ENCODE peak calls at places on chromosomes 5 and 9, in four cellular contexts. One of them, this sample, is unnamed.

GRCh38 chr9:113155911-113156559 is 5.2 kb downstream of the SLC31A2 start:
- DNase-seq in tibial nerve: no peak
- DNase-seq in K562: no peak
- DNase-seq in ovary: no peak
- DNase-seq in this sample: no peak

GRCh38 chr5:90718387-90718786 is 159.8 kb downstream of the ADGRV1 start:
- DNase-seq in ovary: no peak
- DNase-seq in tibial nerve: no peak
- DNase-seq in K562: no peak
- DNase-seq in this sample: no peak

GRCh38 chr5:132363431-132364112 is 5.9 kb upstream of the SLC22A5 start:
- DNase-seq in tibial nerve: peak; percentile 77
- DNase-seq in ovary: no peak
- DNase-seq in K562: peak; percentile 50
- DNase-seq in this sample: peak; percentile 86

GRCh38 chr5:41983284-41983683 is 58.2 kb downstream of the FBXO4 start:
- DNase-seq in tibial nerve: no peak
- DNase-seq in K562: no peak
- DNase-seq in ovary: no peak
- DNase-seq in this sample: no peak

GRCh38 chr5:144183254-144183889 is 12.7 kb downstream of the KCTD16 start:
- DNase-seq in ovary: no peak
- DNase-seq in K562: peak; percentile 20
- DNase-seq in tibial nerve: no peak
- DNase-seq in this sample: no peak

GRCh38 chr5:36875789-36876388 is 680 bp upstream of the NIPBL start:
- DNase-seq in tibial nerve: peak; percentile 66
- DNase-seq in K562: peak; percentile 72
- DNase-seq in ovary: peak; percentile 83
- DNase-seq in this sample: peak; percentile 83

GRCh38 chr9:1929722-1930621 is 85.2 kb upstream of the SMARCA2 start:
- DNase-seq in ovary: no peak
- DNase-seq in K562: no peak
- DNase-seq in tibial nerve: no peak
- DNase-seq in this sample: no peak

GRCh38 chr5:176695073-176695472 is 47.8 kb downstream of the TSPAN17 start:
- DNase-seq in ovary: no peak
- DNase-seq in tibial nerve: no peak
- DNase-seq in K562: no peak
- DNase-seq in this sample: no peak

GRCh38 chr5:67493676-67494075 is 297.1 kb upstream of the CD180 start:
- DNase-seq in ovary: no peak
- DNase-seq in K562: no peak
- DNase-seq in tibial nerve: no peak
- DNase-seq in this sample: peak; percentile 27

GRCh38 chr9:99832558-99832864 is 10.8 kb downstream of the NR4A3 start:
- DNase-seq in ovary: no peak
- DNase-seq in tibial nerve: no peak
- DNase-seq in K562: no peak
- DNase-seq in this sample: no peak

GRCh38 chr5:32489791-32490581 is 45.4 kb upstream of the ZFR start:
- DNase-seq in K562: peak; percentile 78
- DNase-seq in tibial nerve: peak; percentile 90
- DNase-seq in ovary: peak; percentile 91
- DNase-seq in this sample: peak; percentile 86

GRCh38 chr5:98402130-98402529 is 371.3 kb upstream of the RGMB start:
- DNase-seq in tibial nerve: no peak
- DNase-seq in ovary: no peak
- DNase-seq in K562: no peak
- DNase-seq in this sample: no peak

GRCh38 chr5:95940758-95941682 is 20.6 kb downstream of the ELL2 start:
- DNase-seq in tibial nerve: no peak
- DNase-seq in K562: no peak
- DNase-seq in ovary: no peak
- DNase-seq in this sample: no peak

GRCh38 chr9:93479726-93480125 is 26.3 kb upstream of the FAM120AOS start:
- DNase-seq in ovary: no peak
- DNase-seq in K562: no peak
- DNase-seq in tibial nerve: peak; percentile 12
- DNase-seq in this sample: no peak

GRCh38 chr9:79581794-79582193 is 10.0 kb downstream of the TLE4 start:
- DNase-seq in K562: no peak
- DNase-seq in ovary: no peak
- DNase-seq in tibial nerve: no peak
- DNase-seq in this sample: no peak

GRCh38 chr5:167801999-167802398 is 489.4 kb upstream of the WWC1 start:
- DNase-seq in K562: no peak
- DNase-seq in ovary: no peak
- DNase-seq in tibial nerve: no peak
- DNase-seq in this sample: no peak

GRCh38 chr9:102842421-102842820 is 152.7 kb upstream of the CYLC2 start:
- DNase-seq in ovary: no peak
- DNase-seq in tibial nerve: no peak
- DNase-seq in K562: no peak
- DNase-seq in this sample: no peak

GRCh38 chr5:32098291-32098690 is 75.8 kb downstream of the GOLPH3 start:
- DNase-seq in tibial nerve: no peak
- DNase-seq in K562: no peak
- DNase-seq in ovary: no peak
- DNase-seq in this sample: peak; percentile 39

GRCh38 chr5:89520771-89521170 is 637.8 kb upstream of the MEF2C start:
- DNase-seq in tibial nerve: no peak
- DNase-seq in ovary: no peak
- DNase-seq in K562: no peak
- DNase-seq in this sample: no peak

GRCh38 chr5:14193496-14193895 is 50.4 kb downstream of the TRIO start:
- DNase-seq in tibial nerve: no peak
- DNase-seq in ovary: no peak
- DNase-seq in K562: no peak
- DNase-seq in this sample: no peak

GRCh38 chr5:146620031-146620662 is 104.2 kb upstream of the GPR151 start:
- DNase-seq in ovary: no peak
- DNase-seq in tibial nerve: no peak
- DNase-seq in K562: no peak
- DNase-seq in this sample: no peak

GRCh38 chr5:158660726-158661125 is 439.0 kb downstream of the EBF1 start:
- DNase-seq in tibial nerve: no peak
- DNase-seq in ovary: no peak
- DNase-seq in K562: no peak
- DNase-seq in this sample: no peak

GRCh38 chr9:74783408-74783807 is 104.3 kb downstream of the TRPM6 start:
- DNase-seq in K562: no peak
- DNase-seq in ovary: no peak
- DNase-seq in tibial nerve: no peak
- DNase-seq in this sample: no peak

DNA sequence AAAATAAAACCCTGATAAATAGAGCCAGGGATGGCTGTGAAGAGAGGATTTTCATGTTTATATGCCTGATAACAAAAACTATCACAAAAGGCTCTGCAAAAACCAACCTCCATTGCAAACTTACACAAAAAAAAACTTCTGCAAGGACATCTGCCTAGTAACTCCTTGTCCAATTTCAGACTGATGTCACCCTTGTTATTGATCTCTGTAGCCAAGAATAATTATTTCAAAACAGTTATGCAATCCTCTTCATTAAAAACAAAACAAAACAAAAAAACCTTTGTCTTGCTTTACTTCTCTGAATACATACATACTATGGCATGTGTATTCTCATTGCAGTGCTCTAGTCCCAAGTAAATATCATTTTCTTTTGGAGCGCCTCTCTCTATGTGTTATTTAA is 49.7 kb downstream of the PHAX start:
- DNase-seq in tibial nerve: no peak
- DNase-seq in ovary: no peak
- DNase-seq in K562: no peak
- DNase-seq in this sample: no peak
- H3K4me3 ChIP-seq in tibial nerve: no peak overlapping the region
- H3K4me3 ChIP-seq in ovary: no peak overlapping the region
- H3K4me3 ChIP-seq in K562: no peak overlapping the region
- H3K4me3 ChIP-seq in this sample: no peak overlapping the region

GRCh38 chr9:121735065-121735791 is 83.8 kb downstream of the DAB2IP start:
- DNase-seq in ovary: no peak
- DNase-seq in tibial nerve: no peak
- DNase-seq in K562: peak; percentile 34
- DNase-seq in this sample: no peak

GRCh38 chr9:121736147-121736721 is 84.8 kb downstream of the DAB2IP start:
- DNase-seq in ovary: peak; percentile 92
- DNase-seq in tibial nerve: peak; percentile 60
- DNase-seq in K562: peak; percentile 60
- DNase-seq in this sample: peak; percentile 59

GRCh38 chr9:121734465-121734864 is 83.0 kb downstream of the DAB2IP start:
- DNase-seq in ovary: no peak
- DNase-seq in K562: no peak
- DNase-seq in tibial nerve: no peak
- DNase-seq in this sample: no peak

GRCh38 chr9:121736964-121737462 is 85.6 kb downstream of the DAB2IP start:
- DNase-seq in tibial nerve: peak; percentile 45
- DNase-seq in K562: peak; percentile 84
- DNase-seq in ovary: peak; percentile 72
- DNase-seq in this sample: peak; percentile 78

GRCh38 chr9:121735792-121736130 is 84.3 kb downstream of the DAB2IP start:
- DNase-seq in K562: no peak
- DNase-seq in ovary: no peak
- DNase-seq in tibial nerve: no peak
- DNase-seq in this sample: no peak
- H3K4me1 ChIP-seq in K562: no peaks in the 10 kb centered on the region
- H3K4me1 ChIP-seq in ovary: peaks cover 52% of the 10 kb centered on the region
- H3K4me1 ChIP-seq in tibial nerve: peaks cover 75% of the 10 kb centered on the region
- H3K4me1 ChIP-seq in this sample: peaks cover 25% of the 10 kb centered on the region

GRCh38 chr9:133768371-133768858 is 30.3 kb upstream of the SARDH start:
- DNase-seq in K562: no peak
- DNase-seq in tibial nerve: no peak
- DNase-seq in ovary: peak; percentile 18
- DNase-seq in this sample: peak; percentile 10

GRCh38 chr9:133769511-133770075 is 31.4 kb upstream of the SARDH start:
- DNase-seq in ovary: peak; percentile 18
- DNase-seq in K562: no peak
- DNase-seq in tibial nerve: no peak
- DNase-seq in this sample: no peak

GRCh38 chr9:133767625-133768024 is 29.5 kb upstream of the SARDH start:
- DNase-seq in ovary: no peak
- DNase-seq in K562: no peak
- DNase-seq in tibial nerve: no peak
- DNase-seq in this sample: no peak

GRCh38 chr9:133770076-133770777 is 32.1 kb upstream of the SARDH start:
- DNase-seq in K562: no peak
- DNase-seq in tibial nerve: no peak
- DNase-seq in ovary: peak; percentile 34
- DNase-seq in this sample: no peak

GRCh38 chr9:133768859-133769510 is 30.8 kb upstream of the SARDH start:
- DNase-seq in ovary: peak; percentile 28
- DNase-seq in tibial nerve: no peak
- DNase-seq in K562: peak; percentile 55
- DNase-seq in this sample: peak; percentile 60
- TF ChIP-seq POLR2A in ovary: no peak
- TF ChIP-seq POLR2A in tibial nerve: no peak
- TF ChIP-seq POLR2A in K562: no peak
- TF ChIP-seq POLR2A in this sample: no peak

GRCh38 chr9:86546712-86547111 is 192.5 kb upstream of the TUT7 start:
- DNase-seq in K562: no peak
- DNase-seq in tibial nerve: no peak
- DNase-seq in ovary: no peak
- DNase-seq in this sample: no peak
- H3K4me3 ChIP-seq in K562: no peak overlapping the region
- H3K4me3 ChIP-seq in tibial nerve: no peak overlapping the region
- H3K4me3 ChIP-seq in ovary: no peak overlapping the region
- H3K4me3 ChIP-seq in this sample: no peak overlapping the region

DNA sequence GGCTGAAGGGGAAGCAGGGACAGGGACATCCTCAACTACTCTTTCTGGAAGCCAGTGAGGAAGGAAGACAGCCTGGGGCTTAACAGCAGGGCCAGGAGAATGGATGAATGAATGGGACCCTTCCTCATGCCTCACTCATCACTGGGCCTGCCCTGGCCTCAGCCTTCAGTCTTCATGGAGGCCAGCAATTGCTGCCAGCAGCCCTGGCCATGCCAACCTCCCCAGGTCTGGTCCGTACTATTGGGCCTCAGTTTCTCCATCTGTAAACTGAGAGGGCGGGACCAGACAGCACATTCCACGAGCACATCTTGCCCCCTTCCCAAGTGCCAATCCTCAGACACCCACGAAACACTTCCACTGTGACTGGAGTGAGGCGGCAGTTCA is 1.1 kb upstream of the RALGDS start:
- DNase-seq in K562: no peak
- DNase-seq in ovary: no peak
- DNase-seq in tibial nerve: no peak
- DNase-seq in this sample: no peak
- H3K4me1 ChIP-seq in K562: peaks cover 59% of the 10 kb centered on the region
- H3K4me1 ChIP-seq in ovary: peaks cover 42% of the 10 kb centered on the region
- H3K4me1 ChIP-seq in tibial nerve: peaks cover 76% of the 10 kb centered on the region
- H3K4me1 ChIP-seq in this sample: peaks cover 63% of the 10 kb centered on the region

GRCh38 chr5:149410071-149410470 is 31.0 kb upstream of the IL17B start:
- DNase-seq in K562: no peak
- DNase-seq in tibial nerve: no peak
- DNase-seq in ovary: peak; percentile 13
- DNase-seq in this sample: no peak
- TF ChIP-seq POLR2A in K562: no peak
- TF ChIP-seq POLR2A in tibial nerve: no peak
- TF ChIP-seq POLR2A in ovary: no peak
- TF ChIP-seq POLR2A in this sample: no peak

DNA sequence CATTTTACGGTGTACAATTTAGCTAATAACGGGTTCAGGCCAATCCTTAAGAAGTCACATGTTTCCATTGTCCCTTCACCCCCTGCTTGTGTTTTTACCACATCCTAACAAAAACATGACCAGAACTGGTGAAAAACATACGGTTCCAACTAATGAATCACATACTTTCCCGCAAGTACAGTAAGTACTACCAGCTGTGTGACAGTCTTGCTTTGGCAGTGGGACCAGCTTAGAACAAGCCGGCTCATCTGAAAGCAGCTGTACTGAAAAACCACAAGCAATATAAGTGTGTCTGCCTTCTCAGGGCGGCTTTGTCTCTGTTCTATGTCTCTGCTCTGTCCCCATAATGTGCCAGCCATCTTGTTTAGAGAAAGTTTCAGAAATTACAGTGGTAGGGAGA is 242.5 kb downstream of the BNC2 start:
- DNase-seq in tibial nerve: peak; percentile 52
- DNase-seq in ovary: peak; percentile 25
- DNase-seq in K562: no peak
- DNase-seq in this sample: no peak
- H3K4me3 ChIP-seq in tibial nerve: no peak overlapping the region
- H3K4me3 ChIP-seq in ovary: no peak overlapping the region
- H3K4me3 ChIP-seq in K562: no peak overlapping the region
- H3K4me3 ChIP-seq in this sample: no peak overlapping the region

DNA sequence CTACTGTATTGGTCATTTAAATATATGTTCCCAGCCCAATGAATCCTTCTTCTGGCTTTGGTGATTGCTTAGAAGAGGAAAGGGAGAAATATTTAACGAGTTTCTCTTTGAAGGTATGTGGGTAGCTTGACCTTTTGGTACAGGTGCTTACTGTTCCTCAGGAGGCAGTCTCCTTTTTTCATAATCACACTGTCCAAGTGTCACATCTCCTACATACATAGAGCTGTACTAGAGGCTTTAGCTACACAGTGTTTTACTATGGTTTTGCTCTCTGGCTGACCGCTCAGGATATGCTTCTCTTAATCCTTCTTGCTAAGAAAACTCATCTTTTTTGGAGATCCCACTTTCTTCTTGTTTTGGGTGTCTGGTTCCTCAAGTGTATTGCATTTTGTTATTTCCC is 6.9 kb downstream of the ERBIN start:
- DNase-seq in tibial nerve: no peak
- DNase-seq in K562: no peak
- DNase-seq in ovary: no peak
- DNase-seq in this sample: no peak
- H3K4me1 ChIP-seq in tibial nerve: peaks cover 20% of the 10 kb centered on the region
- H3K4me1 ChIP-seq in K562: peaks cover 3% of the 10 kb centered on the region
- H3K4me1 ChIP-seq in ovary: peaks cover 1% of the 10 kb centered on the region
- H3K4me1 ChIP-seq in this sample: peaks cover 6% of the 10 kb centered on the region